ENCODE peak calls at places on chromosome 9, in eight cellular contexts. E, C, H, W, O, B, Z and R are unnamed samples.

GRCh38 chr9:118522093-118523028 is 818.2 kb downstream of the TLR4 start:
- DNase-seq in C (peak; percentile 34), Z (no peak), H (no peak), E (no peak), W (no peak), B (no peak), O (no peak), R (no peak)

GRCh38 chr9:106859957-106860715 is 2.8 kb upstream of the ZNF462 start:
- DNase-seq in E (no peak), O (no peak), B (no peak), C (no peak), Z (peak; percentile 41), W (no peak), H (peak; percentile 69), R (no peak)

GRCh38 chr9:69376651-69377050 is 51.6 kb downstream of the ENTREP1 start:
- DNase-seq in Z (no peak), B (no peak), C (no peak), O (no peak), E (no peak), H (peak; percentile 47), W (no peak), R (no peak)

GRCh38 chr9:106862946-106863740 is at the start of gene ZNF462:
- DNase-seq in Z (no peak), H (peak; percentile 76), B (no peak), E (no peak), C (no peak), O (no peak), W (no peak), R (no peak)

GRCh38 chr9:87336914-87337333 is 160.7 kb upstream of the DAPK1 start:
- DNase-seq in O (peak; percentile 37), Z (peak; percentile 54), W (no peak), B (no peak), C (no peak), H (no peak), E (no peak), R (peak; percentile 22)

GRCh38 chr9:33135086-33135958 is 31.8 kb downstream of the B4GALT1 start:
- DNase-seq in O (no peak), E (no peak), Z (no peak), W (no peak), C (no peak), B (no peak), H (no peak), R (no peak)

GRCh38 chr9:105126233-105126632 is 118.2 kb upstream of the SLC44A1 start:
- DNase-seq in C (no peak), E (no peak), Z (no peak), O (no peak), H (no peak), B (no peak), W (no peak), R (no peak)

GRCh38 chr9:129875687-129876395 is 40.6 kb downstream of the USP20 start:
- DNase-seq in B (no peak), C (no peak), E (no peak), Z (no peak), W (no peak), O (peak; percentile 94), H (peak; percentile 84), R (no peak)

GRCh38 chr9:111572945-111573604 is 26.4 kb downstream of the PTGR1 start:
- DNase-seq in C (no peak), B (no peak), O (no peak), E (no peak), Z (no peak), W (no peak), H (no peak), R (no peak)

GRCh38 chr9:37760416-37761165 is 7.0 kb downstream of the TRMT10B start:
- DNase-seq in O (no peak), Z (no peak), C (no peak), W (no peak), B (no peak), H (no peak), E (no peak), R (no peak)

GRCh38 chr9:130268521-130269131 is 3.1 kb downstream of the HMCN2 start:
- DNase-seq in Z (no peak), C (no peak), H (no peak), O (peak; percentile 80), W (no peak), B (no peak), E (no peak), R (no peak)

GRCh38 chr9:35598863-35599590 is 6.0 kb upstream of the TESK1 start:
- DNase-seq in W (no peak), B (no peak), Z (no peak), C (no peak), E (no peak), H (no peak), O (no peak), R (no peak)

GRCh38 chr9:82454509-82455190 is 466.1 kb downstream of the SPATA31D1 start:
- DNase-seq in W (no peak), Z (no peak), E (no peak), C (no peak), O (no peak), B (no peak), H (no peak), R (no peak)

GRCh38 chr9:113645972-113646241 is 182.4 kb downstream of the RGS3 start:
- DNase-seq in W (no peak), E (no peak), B (no peak), C (no peak), O (no peak), Z (no peak), H (no peak), R (no peak)

GRCh38 chr9:29078063-29078660 is 1504.9 kb upstream of the C9orf72 start:
- DNase-seq in O (no peak), B (no peak), E (no peak), H (no peak), C (no peak), Z (no peak), W (no peak), R (no peak)

GRCh38 chr9:134611046-134611445 is 30.6 kb upstream of the COL5A1 start:
- DNase-seq in B (no peak), E (no peak), Z (no peak), C (no peak), H (no peak), W (no peak), O (no peak), R (no peak)

GRCh38 chr9:130143974-130144373 is 28.2 kb upstream of the NCS1 start:
- DNase-seq in O (no peak), C (no peak), H (no peak), E (no peak), Z (no peak), W (no peak), B (no peak), R (no peak)

GRCh38 chr9:107227696-107228258 is 55.3 kb upstream of the RAD23B start:
- DNase-seq in Z (no peak), H (no peak), W (no peak), B (no peak), E (no peak), C (no peak), O (no peak), R (no peak)

GRCh38 chr9:116940614-116941215 is 253.6 kb downstream of the TRIM32 start:
- DNase-seq in W (no peak), H (no peak), O (no peak), Z (no peak), E (no peak), C (no peak), B (no peak), R (no peak)

GRCh38 chr9:130780865-130781504 is 54.1 kb upstream of the ABL1 start:
- DNase-seq in H (no peak), Z (no peak), W (no peak), E (no peak), C (no peak), B (no peak), O (no peak), R (no peak)

GRCh38 chr9:123355761-123356520 is at the start of gene CRB2:
- DNase-seq in O (peak; percentile 19), W (no peak), B (no peak), E (no peak), H (no peak), C (peak; percentile 57), Z (no peak), R (no peak)

GRCh38 chr9:99253134-99253533 is 31.1 kb downstream of the SEC61B start:
- DNase-seq in Z (no peak), C (no peak), W (no peak), E (no peak), H (no peak), B (peak; percentile 18), O (no peak), R (no peak)

GRCh38 chr9:104872959-104873850 is 54.8 kb downstream of the ABCA1 start:
- DNase-seq in W (no peak), E (no peak), H (no peak), Z (no peak), B (no peak), O (no peak), C (no peak), R (no peak)

GRCh38 chr9:111114486-111114885 is 76.2 kb upstream of the LPAR1 start:
- DNase-seq in B (no peak), H (no peak), E (no peak), W (no peak), C (no peak), O (no peak), Z (no peak), R (no peak)

GRCh38 chr9:125406812-125407087 is 145.1 kb downstream of the GAPVD1 start:
- DNase-seq in B (no peak), W (no peak), C (no peak), Z (no peak), H (no peak), E (no peak), O (no peak), R (no peak)

GRCh38 chr9:129183495-129184308 is 5.6 kb upstream of the IER5L start:
- DNase-seq in E (no peak), W (no peak), C (no peak), H (no peak), Z (no peak), O (no peak), B (no peak), R (no peak)

GRCh38 chr9:30382271-30382670 is 2002.2 kb upstream of the ACO1 start:
- DNase-seq in H (no peak), W (no peak), C (no peak), E (no peak), B (no peak), O (no peak), Z (no peak), R (no peak)